ENCODE peak calls at places on chromosomes 6 and 20, in ten cellular contexts. L is cardiac muscle cell; O is AG04450; G is esophagus squamous epithelium; C is CD4-positive, CD25-positive, alpha-beta regulatory T cell; K is GM23248; P is body of pancreas; N is osteoblast; Z is hepatocyte; V is neuronal stem cell. I is an unnamed sample. For H3K27me3, the result is how much of the 10 kb centered on the place peaks cover.

GRCh38 chr6:127812985-127813681 is 87.7 kb downstream of the THEMIS start:
- DNase-seq in G (no peak), L (no peak), K (peak), C (peak), N (no peak), P (no peak), V (no peak), Z (no peak), O (no peak), I (no peak)

GRCh38 chr20:21505810-21506530 is 7.9 kb downstream of the NKX2-2 start:
- DNase-seq in V (peak), Z (peak), L (peak), N (peak), G (no peak), C (peak), K (peak), O (no peak), P (peak), I (no peak)

GRCh38 chr20:44406572-44407100 is 51.1 kb downstream of the HNF4A start:
- DNase-seq in Z (peak), V (no peak), P (no peak), C (no peak), N (peak), G (no peak), L (no peak), K (no peak), O (no peak), I (no peak)

GRCh38 chr6:28553986-28554881 is 28.6 kb downstream of the GPX5 start:
- DNase-seq in Z (peak), P (peak), C (no peak), N (no peak), L (no peak), V (no peak), O (no peak), G (no peak), K (no peak), I (no peak)

GRCh38 chr6:13953061-13953705 is 28.4 kb downstream of the RNF182 start:
- DNase-seq in K (peak), O (peak), L (no peak), C (no peak), V (no peak), P (no peak), N (peak), Z (no peak), G (no peak), I (no peak)

GRCh38 chr6:6635291-6635690 is 46.8 kb downstream of the LY86 start:
- DNase-seq in P (no peak), K (no peak), O (no peak), V (no peak), N (no peak), L (no peak), C (no peak), Z (no peak), G (no peak), I (no peak)

GRCh38 chr6:155171747-155172191 is 92.0 kb upstream of the CLDN20 start:
- DNase-seq in Z (no peak), L (no peak), K (peak), V (no peak), P (no peak), C (peak), N (no peak), G (no peak), O (no peak), I (no peak)

GRCh38 chr20:23691675-23692074 is 2.8 kb upstream of the CST4 start:
- DNase-seq in V (no peak), C (no peak), N (peak), K (peak), G (no peak), O (no peak), Z (no peak), L (no peak), P (no peak), I (no peak)

GRCh38 chr20:21698494-21699215 is 6.8 kb upstream of the PAX1 start:
- DNase-seq in Z (no peak), O (no peak), P (no peak), G (no peak), N (no peak), V (no peak), C (no peak), K (no peak), L (no peak), I (no peak)

GRCh38 chr20:8265588-8265987 is 133.5 kb downstream of the PLCB1 start:
- DNase-seq in G (no peak), V (no peak), P (no peak), C (no peak), O (no peak), L (no peak), N (no peak), Z (no peak), K (no peak), I (no peak)

GRCh38 chr6:17015144-17015543 is 86.7 kb upstream of the STMND1 start:
- DNase-seq in C (peak), K (peak), G (no peak), L (no peak), N (peak), O (no peak), P (no peak), V (no peak), Z (no peak), I (no peak)

GRCh38 chr20:313948-314347 is 11.4 kb upstream of the SOX12 start:
- DNase-seq in Z (no peak), C (no peak), K (peak), O (no peak), V (no peak), G (no peak), P (no peak), N (peak), L (no peak), I (no peak)

GRCh38 chr20:62823688-62824475 is 7.0 kb downstream of the COL9A3 start:
- DNase-seq in K (no peak), L (no peak), P (no peak), Z (no peak), N (peak), C (no peak), V (no peak), O (no peak), G (no peak), I (no peak)

GRCh38 chr6:9236443-9236842 is 801.1 kb upstream of the SLC35B3 start:
- DNase-seq in N (no peak), L (no peak), G (no peak), K (no peak), Z (no peak), O (no peak), V (no peak), P (no peak), C (no peak), I (no peak)

GRCh38 chr6:154567695-154568220 is 57.3 kb upstream of the CNKSR3 start:
- DNase-seq in L (no peak), O (no peak), G (no peak), P (no peak), N (no peak), K (no peak), Z (no peak), V (no peak), C (no peak), I (no peak)

GRCh38 chr6:22821664-22822320 is 252.4 kb downstream of the HDGFL1 start:
- DNase-seq in P (no peak), O (no peak), L (no peak), G (no peak), V (no peak), Z (no peak), C (no peak), K (peak), N (peak), I (no peak)

GRCh38 chr20:53751394-53752368 is 158.0 kb upstream of the ZNF217 start:
- DNase-seq in K (peak), O (no peak), N (no peak), G (no peak), L (peak), C (peak), V (no peak), P (no peak), Z (no peak), I (no peak)

GRCh38 chr20:50249447-50250388 is 59.1 kb downstream of the CEBPB start:
- DNase-seq in O (no peak), K (no peak), P (no peak), L (no peak), Z (no peak), G (no peak), C (no peak), N (peak), V (no peak), I (no peak)

GRCh38 chr20:57346477-57346876 is 4.6 kb upstream of the RAE1 start:
- DNase-seq in L (peak), N (peak), C (peak), G (no peak), P (peak), V (peak), Z (peak), K (peak), O (peak), I (no peak)

GRCh38 chr6:39361657-39362486 is 39.4 kb upstream of the KCNK16 start:
- DNase-seq in G (no peak), N (peak), L (peak), K (peak), C (peak), P (peak), V (peak), O (peak), Z (peak), I (peak)

GRCh38 chr6:159866286-159867247 is 24.2 kb upstream of the MAS1 start:
- DNase-seq in P (no peak), L (no peak), Z (no peak), K (no peak), C (no peak), V (no peak), G (no peak), O (no peak), N (no peak), I (no peak)

GRCh38 chr6:159865226-159865920 is 25.4 kb upstream of the MAS1 start:
- DNase-seq in N (no peak), V (no peak), G (no peak), P (no peak), C (no peak), Z (no peak), K (no peak), O (no peak), L (no peak), I (no peak)

GRCh38 chr6:159858259-159858658 is 32.5 kb upstream of the MAS1 start:
- DNase-seq in C (no peak), G (no peak), O (no peak), L (no peak), K (no peak), P (no peak), Z (no peak), V (no peak), N (no peak), I (no peak)

DNA sequence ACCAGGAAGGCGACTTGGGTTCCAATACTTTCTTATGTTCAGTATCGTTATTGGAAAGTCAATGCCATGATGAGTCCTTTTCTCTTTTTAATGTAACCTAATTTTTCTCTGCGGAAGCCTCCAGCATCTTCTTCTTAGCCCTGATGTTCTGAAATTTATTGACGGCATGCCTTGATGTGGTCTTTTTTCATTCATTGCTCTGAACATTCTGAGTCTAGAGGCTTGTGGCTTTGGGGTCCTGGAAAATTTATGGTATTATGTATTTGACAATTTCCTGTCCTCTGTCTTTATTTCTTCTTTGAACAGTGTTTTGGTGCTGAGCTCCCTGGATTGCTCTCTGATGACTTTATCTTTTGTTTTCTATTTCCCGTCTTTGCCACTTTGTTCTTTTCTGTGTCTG is 28.7 kb upstream of the MAS1 start:
- DNase-seq in L (no peak), V (no peak), C (no peak), P (no peak), Z (no peak), O (no peak), N (no peak), K (no peak), G (no peak), I (no peak)
- H3K27me3 ChIP-seq in L (under half), V (under half), C (under half), P (under half), Z (under half), O (under half), N (under half), K (under half), G (under half), I (under half)

DNA sequence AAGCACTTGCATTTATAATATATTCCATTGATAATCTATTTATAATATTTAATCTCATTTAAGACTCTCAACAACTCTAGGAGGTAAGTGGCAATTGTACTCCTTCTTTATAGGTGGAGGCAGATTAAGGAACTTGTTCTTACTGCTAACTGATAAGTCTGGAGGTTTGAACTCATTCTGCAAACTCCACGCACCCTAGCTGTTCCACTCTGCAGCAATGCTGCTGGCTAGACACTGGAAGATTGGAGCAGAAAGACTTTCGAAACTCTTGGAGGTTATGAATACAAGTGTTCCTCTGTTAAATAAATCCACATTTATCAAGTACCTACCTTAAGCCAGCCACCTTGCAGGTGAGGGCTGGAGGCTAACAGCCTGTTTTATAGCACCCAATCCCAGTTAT is 838 bp upstream of the HDAC2 start:
- DNase-seq in C (no peak), K (peak), O (no peak), Z (peak), L (peak), N (no peak), G (no peak), V (no peak), P (peak), I (no peak)
- H3K27ac ChIP-seq in C (no peak), K (peak), O (no peak), Z (peak), L (no peak), N (peak), G (no peak), V (no peak), P (no peak), I (no peak)

DNA sequence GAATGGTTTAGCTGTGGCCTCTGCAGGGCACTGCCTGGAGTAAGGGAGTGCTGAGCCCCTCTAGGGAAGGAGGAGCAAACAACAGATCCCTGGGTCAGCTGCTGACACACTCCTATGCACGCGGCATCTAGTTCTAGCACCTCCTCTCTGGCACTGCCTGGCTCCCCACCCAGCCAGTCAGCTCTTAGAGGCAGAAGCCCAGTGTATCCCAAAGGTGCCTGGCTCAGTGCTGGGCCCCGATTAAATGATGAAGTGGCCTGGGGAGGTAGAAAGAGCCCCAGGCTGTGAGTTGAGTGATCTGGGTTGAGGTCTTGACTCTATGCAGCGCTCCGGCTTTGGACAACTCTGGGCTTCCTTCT is 7.6 kb upstream of the VEGFA start:
- DNase-seq in L (no peak), O (no peak), P (no peak), G (no peak), V (no peak), K (no peak), Z (no peak), N (no peak), C (no peak), I (no peak)
- H3K27me3 ChIP-seq in L (under half), O (under half), P (under half), G (under half), V (half or more), K (under half), Z (under half), N (under half), C (under half), I (under half)

GRCh38 chr20:11920083-11920482 is 2.4 kb downstream of the BTBD3 start:
- DNase-seq in N (no peak), L (no peak), K (no peak), O (no peak), C (no peak), P (no peak), Z (no peak), G (no peak), V (no peak), I (no peak)

GRCh38 chr20:11921326-11921725 is 3.6 kb downstream of the BTBD3 start:
- DNase-seq in C (no peak), Z (no peak), V (no peak), K (no peak), N (no peak), L (no peak), P (peak), O (no peak), G (no peak), I (no peak)

GRCh38 chr20:11918280-11918952 is 723 bp downstream of the BTBD3 start:
- DNase-seq in K (peak), V (no peak), P (no peak), N (peak), O (no peak), G (no peak), C (no peak), L (no peak), Z (no peak), I (no peak)

GRCh38 chr20:11919046-11919445 is 1.4 kb downstream of the BTBD3 start:
- DNase-seq in O (no peak), N (no peak), P (peak), K (no peak), Z (peak), G (no peak), V (no peak), C (no peak), L (no peak), I (no peak)

GRCh38 chr20:11919571-11919970 is 1.9 kb downstream of the BTBD3 start:
- DNase-seq in G (no peak), K (no peak), P (no peak), C (no peak), O (no peak), L (no peak), V (no peak), Z (no peak), N (no peak), I (no peak)
- H3K27ac ChIP-seq in G (peak), K (no peak), P (peak), C (no peak), O (no peak), L (no peak), V (no peak), Z (peak), N (no peak), I (no peak)